ENCODE peak calls at places on chromosome 7, in six cellular contexts. One of them, this sample, is unnamed.

GRCh38 chr7:115005942-115006341 is 84.0 kb downstream of the MDFIC start:
- DNase-seq in activated CD8-positive, alpha-beta memory T cell treated with anti-CD3 and anti-CD28 coated beads for 4 hours: no peak
- DNase-seq in activated CD4-positive, alpha-beta T cell treated with anti-CD3 and anti-CD28 coated beads, Interleukin-2, amount 50 U/mL, for 1 hour: no peak
- DNase-seq in stimulated activated CD8-positive, alpha-beta memory T cell treated with anti-CD3 and anti-CD28 coated beads, Interleukin-2, amount 100 ng/mL, for 48 hours: no peak
- DNase-seq in endothelial cell: no peak
- DNase-seq in GOT3: no peak
- DNase-seq in this sample: no peak

GRCh38 chr7:117113871-117114270 is 160.6 kb downstream of the ST7 start:
- DNase-seq in activated CD8-positive, alpha-beta memory T cell treated with anti-CD3 and anti-CD28 coated beads for 4 hours: no peak
- DNase-seq in activated CD4-positive, alpha-beta T cell treated with anti-CD3 and anti-CD28 coated beads, Interleukin-2, amount 50 U/mL, for 1 hour: no peak
- DNase-seq in stimulated activated CD8-positive, alpha-beta memory T cell treated with anti-CD3 and anti-CD28 coated beads, Interleukin-2, amount 100 ng/mL, for 48 hours: no peak
- DNase-seq in endothelial cell: no peak
- DNase-seq in GOT3: no peak
- DNase-seq in this sample: no peak

GRCh38 chr7:128400566-128400965 is 9.2 kb downstream of the IMPDH1 start:
- DNase-seq in activated CD8-positive, alpha-beta memory T cell treated with anti-CD3 and anti-CD28 coated beads for 4 hours: no peak
- DNase-seq in activated CD4-positive, alpha-beta T cell treated with anti-CD3 and anti-CD28 coated beads, Interleukin-2, amount 50 U/mL, for 1 hour: no peak
- DNase-seq in stimulated activated CD8-positive, alpha-beta memory T cell treated with anti-CD3 and anti-CD28 coated beads, Interleukin-2, amount 100 ng/mL, for 48 hours: no peak
- DNase-seq in endothelial cell: no peak
- DNase-seq in GOT3: no peak
- DNase-seq in this sample: no peak

GRCh38 chr7:117673367-117673766 is 193.5 kb downstream of the CFTR start:
- DNase-seq in activated CD8-positive, alpha-beta memory T cell treated with anti-CD3 and anti-CD28 coated beads for 4 hours: no peak
- DNase-seq in activated CD4-positive, alpha-beta T cell treated with anti-CD3 and anti-CD28 coated beads, Interleukin-2, amount 50 U/mL, for 1 hour: no peak
- DNase-seq in stimulated activated CD8-positive, alpha-beta memory T cell treated with anti-CD3 and anti-CD28 coated beads, Interleukin-2, amount 100 ng/mL, for 48 hours: no peak
- DNase-seq in endothelial cell: peak
- DNase-seq in GOT3: no peak
- DNase-seq in this sample: no peak

GRCh38 chr7:133052357-133052756 is 29.5 kb downstream of the CHCHD3 start:
- DNase-seq in activated CD8-positive, alpha-beta memory T cell treated with anti-CD3 and anti-CD28 coated beads for 4 hours: no peak
- DNase-seq in activated CD4-positive, alpha-beta T cell treated with anti-CD3 and anti-CD28 coated beads, Interleukin-2, amount 50 U/mL, for 1 hour: no peak
- DNase-seq in stimulated activated CD8-positive, alpha-beta memory T cell treated with anti-CD3 and anti-CD28 coated beads, Interleukin-2, amount 100 ng/mL, for 48 hours: no peak
- DNase-seq in endothelial cell: no peak
- DNase-seq in GOT3: no peak
- DNase-seq in this sample: no peak

GRCh38 chr7:106057962-106058901 is 53.9 kb downstream of the SYPL1 start:
- DNase-seq in activated CD8-positive, alpha-beta memory T cell treated with anti-CD3 and anti-CD28 coated beads for 4 hours: no peak
- DNase-seq in activated CD4-positive, alpha-beta T cell treated with anti-CD3 and anti-CD28 coated beads, Interleukin-2, amount 50 U/mL, for 1 hour: no peak
- DNase-seq in stimulated activated CD8-positive, alpha-beta memory T cell treated with anti-CD3 and anti-CD28 coated beads, Interleukin-2, amount 100 ng/mL, for 48 hours: no peak
- DNase-seq in endothelial cell: no peak
- DNase-seq in GOT3: no peak
- DNase-seq in this sample: no peak

GRCh38 chr7:143222782-143223181 is 945 bp downstream of the TAS2R40 start:
- DNase-seq in activated CD8-positive, alpha-beta memory T cell treated with anti-CD3 and anti-CD28 coated beads for 4 hours: no peak
- DNase-seq in activated CD4-positive, alpha-beta T cell treated with anti-CD3 and anti-CD28 coated beads, Interleukin-2, amount 50 U/mL, for 1 hour: no peak
- DNase-seq in stimulated activated CD8-positive, alpha-beta memory T cell treated with anti-CD3 and anti-CD28 coated beads, Interleukin-2, amount 100 ng/mL, for 48 hours: no peak
- DNase-seq in endothelial cell: no peak
- DNase-seq in GOT3: no peak
- DNase-seq in this sample: no peak

GRCh38 chr7:13778967-13779366 is 210.5 kb downstream of the ETV1 start:
- DNase-seq in activated CD8-positive, alpha-beta memory T cell treated with anti-CD3 and anti-CD28 coated beads for 4 hours: no peak
- DNase-seq in activated CD4-positive, alpha-beta T cell treated with anti-CD3 and anti-CD28 coated beads, Interleukin-2, amount 50 U/mL, for 1 hour: no peak
- DNase-seq in stimulated activated CD8-positive, alpha-beta memory T cell treated with anti-CD3 and anti-CD28 coated beads, Interleukin-2, amount 100 ng/mL, for 48 hours: no peak
- DNase-seq in endothelial cell: no peak
- DNase-seq in GOT3: peak
- DNase-seq in this sample: no peak

GRCh38 chr7:65438593-65438992 is 64.9 kb downstream of the ZNF92 start:
- DNase-seq in activated CD8-positive, alpha-beta memory T cell treated with anti-CD3 and anti-CD28 coated beads for 4 hours: no peak
- DNase-seq in activated CD4-positive, alpha-beta T cell treated with anti-CD3 and anti-CD28 coated beads, Interleukin-2, amount 50 U/mL, for 1 hour: no peak
- DNase-seq in stimulated activated CD8-positive, alpha-beta memory T cell treated with anti-CD3 and anti-CD28 coated beads, Interleukin-2, amount 100 ng/mL, for 48 hours: no peak
- DNase-seq in endothelial cell: no peak
- DNase-seq in GOT3: no peak
- DNase-seq in this sample: no peak

GRCh38 chr7:128833148-128833938 is 3.1 kb downstream of the FLNC start:
- DNase-seq in activated CD8-positive, alpha-beta memory T cell treated with anti-CD3 and anti-CD28 coated beads for 4 hours: no peak
- DNase-seq in activated CD4-positive, alpha-beta T cell treated with anti-CD3 and anti-CD28 coated beads, Interleukin-2, amount 50 U/mL, for 1 hour: no peak
- DNase-seq in stimulated activated CD8-positive, alpha-beta memory T cell treated with anti-CD3 and anti-CD28 coated beads, Interleukin-2, amount 100 ng/mL, for 48 hours: no peak
- DNase-seq in endothelial cell: no peak
- DNase-seq in GOT3: peak
- DNase-seq in this sample: no peak

GRCh38 chr7:77326131-77326530 is 90.0 kb downstream of the GSAP start:
- DNase-seq in activated CD8-positive, alpha-beta memory T cell treated with anti-CD3 and anti-CD28 coated beads for 4 hours: no peak
- DNase-seq in activated CD4-positive, alpha-beta T cell treated with anti-CD3 and anti-CD28 coated beads, Interleukin-2, amount 50 U/mL, for 1 hour: no peak
- DNase-seq in stimulated activated CD8-positive, alpha-beta memory T cell treated with anti-CD3 and anti-CD28 coated beads, Interleukin-2, amount 100 ng/mL, for 48 hours: no peak
- DNase-seq in endothelial cell: no peak
- DNase-seq in GOT3: no peak
- DNase-seq in this sample: no peak

GRCh38 chr7:48280100-48280499 is 108.8 kb downstream of the ABCA13 start:
- DNase-seq in activated CD8-positive, alpha-beta memory T cell treated with anti-CD3 and anti-CD28 coated beads for 4 hours: no peak
- DNase-seq in activated CD4-positive, alpha-beta T cell treated with anti-CD3 and anti-CD28 coated beads, Interleukin-2, amount 50 U/mL, for 1 hour: no peak
- DNase-seq in stimulated activated CD8-positive, alpha-beta memory T cell treated with anti-CD3 and anti-CD28 coated beads, Interleukin-2, amount 100 ng/mL, for 48 hours: no peak
- DNase-seq in endothelial cell: no peak
- DNase-seq in GOT3: no peak
- DNase-seq in this sample: no peak

GRCh38 chr7:91929463-91929862 is 11.2 kb upstream of the AKAP9 start:
- DNase-seq in activated CD8-positive, alpha-beta memory T cell treated with anti-CD3 and anti-CD28 coated beads for 4 hours: no peak
- DNase-seq in activated CD4-positive, alpha-beta T cell treated with anti-CD3 and anti-CD28 coated beads, Interleukin-2, amount 50 U/mL, for 1 hour: no peak
- DNase-seq in stimulated activated CD8-positive, alpha-beta memory T cell treated with anti-CD3 and anti-CD28 coated beads, Interleukin-2, amount 100 ng/mL, for 48 hours: no peak
- DNase-seq in endothelial cell: no peak
- DNase-seq in GOT3: no peak
- DNase-seq in this sample: no peak

GRCh38 chr7:84110400-84110799 is 84.2 kb downstream of the SEMA3A start:
- DNase-seq in activated CD8-positive, alpha-beta memory T cell treated with anti-CD3 and anti-CD28 coated beads for 4 hours: no peak
- DNase-seq in activated CD4-positive, alpha-beta T cell treated with anti-CD3 and anti-CD28 coated beads, Interleukin-2, amount 50 U/mL, for 1 hour: no peak
- DNase-seq in stimulated activated CD8-positive, alpha-beta memory T cell treated with anti-CD3 and anti-CD28 coated beads, Interleukin-2, amount 100 ng/mL, for 48 hours: no peak
- DNase-seq in endothelial cell: no peak
- DNase-seq in GOT3: no peak
- DNase-seq in this sample: no peak

GRCh38 chr7:144133307-144133706 is 10.3 kb downstream of the OR2A14 start:
- DNase-seq in activated CD8-positive, alpha-beta memory T cell treated with anti-CD3 and anti-CD28 coated beads for 4 hours: no peak
- DNase-seq in activated CD4-positive, alpha-beta T cell treated with anti-CD3 and anti-CD28 coated beads, Interleukin-2, amount 50 U/mL, for 1 hour: no peak
- DNase-seq in stimulated activated CD8-positive, alpha-beta memory T cell treated with anti-CD3 and anti-CD28 coated beads, Interleukin-2, amount 100 ng/mL, for 48 hours: no peak
- DNase-seq in endothelial cell: no peak
- DNase-seq in GOT3: no peak
- DNase-seq in this sample: no peak